ENCODE peak calls at places on chromosomes 11 and 22, in eight cellular contexts. One of them, this sample, is unnamed.

GRCh38 chr11:63614136-63614664 is at the start of gene PLAAT3:
- DNase-seq in NCI-H1048: no peak
- DNase-seq in activated effector memory CD4-positive, alpha-beta T cell treated with Interleukin-2 at 50 U/mL for 16 hours: peak; percentile 14
- DNase-seq in naive thymus-derived CD4-positive, alpha-beta T cell: peak; percentile 13
- DNase-seq in effector memory CD4-positive, alpha-beta T cell: peak; percentile 17
- DNase-seq in epithelial cell of prostate: no peak
- DNase-seq in hippocampal formation: peak; percentile 64
- DNase-seq in NCI-H1092: peak; percentile 40
- DNase-seq in this sample: peak; percentile 63

GRCh38 chr22:49371325-49372110 is 456.2 kb downstream of the BRD1 start:
- DNase-seq in NCI-H1092: no peak
- DNase-seq in epithelial cell of prostate: no peak
- DNase-seq in hippocampal formation: no peak
- DNase-seq in activated effector memory CD4-positive, alpha-beta T cell treated with Interleukin-2 at 50 U/mL for 16 hours: no peak
- DNase-seq in NCI-H1048: no peak
- DNase-seq in effector memory CD4-positive, alpha-beta T cell: no peak
- DNase-seq in naive thymus-derived CD4-positive, alpha-beta T cell: no peak
- DNase-seq in this sample: no peak

GRCh38 chr11:76576166-76576565 is 94.4 kb downstream of the LRRC32 start:
- DNase-seq in hippocampal formation: no peak
- DNase-seq in effector memory CD4-positive, alpha-beta T cell: no peak
- DNase-seq in activated effector memory CD4-positive, alpha-beta T cell treated with Interleukin-2 at 50 U/mL for 16 hours: no peak
- DNase-seq in naive thymus-derived CD4-positive, alpha-beta T cell: no peak
- DNase-seq in NCI-H1048: no peak
- DNase-seq in epithelial cell of prostate: no peak
- DNase-seq in NCI-H1092: no peak
- DNase-seq in this sample: no peak

GRCh38 chr11:121829159-121829643 is 286.8 kb downstream of the BLID start:
- DNase-seq in naive thymus-derived CD4-positive, alpha-beta T cell: no peak
- DNase-seq in NCI-H1092: no peak
- DNase-seq in activated effector memory CD4-positive, alpha-beta T cell treated with Interleukin-2 at 50 U/mL for 16 hours: no peak
- DNase-seq in epithelial cell of prostate: no peak
- DNase-seq in NCI-H1048: no peak
- DNase-seq in hippocampal formation: no peak
- DNase-seq in effector memory CD4-positive, alpha-beta T cell: no peak
- DNase-seq in this sample: no peak

GRCh38 chr11:60924110-60924905 is at the start of gene TMEM132A:
- DNase-seq in activated effector memory CD4-positive, alpha-beta T cell treated with Interleukin-2 at 50 U/mL for 16 hours: no peak
- DNase-seq in NCI-H1092: peak; percentile 61
- DNase-seq in hippocampal formation: peak; percentile 74
- DNase-seq in naive thymus-derived CD4-positive, alpha-beta T cell: peak; percentile 24
- DNase-seq in epithelial cell of prostate: no peak
- DNase-seq in NCI-H1048: peak; percentile 39
- DNase-seq in effector memory CD4-positive, alpha-beta T cell: no peak
- DNase-seq in this sample: peak; percentile 65

GRCh38 chr22:20111689-20112622 is 3.9 kb upstream of the RANBP1 start:
- DNase-seq in effector memory CD4-positive, alpha-beta T cell: no peak
- DNase-seq in NCI-H1092: no peak
- DNase-seq in hippocampal formation: no peak
- DNase-seq in naive thymus-derived CD4-positive, alpha-beta T cell: no peak
- DNase-seq in activated effector memory CD4-positive, alpha-beta T cell treated with Interleukin-2 at 50 U/mL for 16 hours: no peak
- DNase-seq in NCI-H1048: no peak
- DNase-seq in epithelial cell of prostate: no peak
- DNase-seq in this sample: no peak

GRCh38 chr11:128471138-128471661 is 116.2 kb downstream of the ETS1 start:
- DNase-seq in NCI-H1048: no peak
- DNase-seq in naive thymus-derived CD4-positive, alpha-beta T cell: no peak
- DNase-seq in activated effector memory CD4-positive, alpha-beta T cell treated with Interleukin-2 at 50 U/mL for 16 hours: no peak
- DNase-seq in effector memory CD4-positive, alpha-beta T cell: no peak
- DNase-seq in epithelial cell of prostate: no peak
- DNase-seq in hippocampal formation: no peak
- DNase-seq in NCI-H1092: no peak
- DNase-seq in this sample: no peak

GRCh38 chr11:877565-877964 is 33.0 kb downstream of the CHID1 start:
- DNase-seq in NCI-H1092: no peak
- DNase-seq in effector memory CD4-positive, alpha-beta T cell: no peak
- DNase-seq in NCI-H1048: no peak
- DNase-seq in epithelial cell of prostate: no peak
- DNase-seq in hippocampal formation: no peak
- DNase-seq in naive thymus-derived CD4-positive, alpha-beta T cell: no peak
- DNase-seq in activated effector memory CD4-positive, alpha-beta T cell treated with Interleukin-2 at 50 U/mL for 16 hours: no peak
- DNase-seq in this sample: no peak

GRCh38 chr11:115349427-115349826 is 154.8 kb downstream of the CADM1 start:
- DNase-seq in hippocampal formation: no peak
- DNase-seq in epithelial cell of prostate: no peak
- DNase-seq in NCI-H1048: no peak
- DNase-seq in activated effector memory CD4-positive, alpha-beta T cell treated with Interleukin-2 at 50 U/mL for 16 hours: no peak
- DNase-seq in NCI-H1092: no peak
- DNase-seq in effector memory CD4-positive, alpha-beta T cell: no peak
- DNase-seq in naive thymus-derived CD4-positive, alpha-beta T cell: no peak
- DNase-seq in this sample: no peak

GRCh38 chr11:113263458-113264095 is 50.8 kb upstream of the TTC12 start:
- DNase-seq in effector memory CD4-positive, alpha-beta T cell: no peak
- DNase-seq in activated effector memory CD4-positive, alpha-beta T cell treated with Interleukin-2 at 50 U/mL for 16 hours: no peak
- DNase-seq in hippocampal formation: no peak
- DNase-seq in NCI-H1048: no peak
- DNase-seq in NCI-H1092: no peak
- DNase-seq in naive thymus-derived CD4-positive, alpha-beta T cell: no peak
- DNase-seq in epithelial cell of prostate: no peak
- DNase-seq in this sample: no peak

GRCh38 chr22:30261134-30261533 is 5.5 kb downstream of the OSM start:
- DNase-seq in epithelial cell of prostate: no peak
- DNase-seq in NCI-H1092: no peak
- DNase-seq in effector memory CD4-positive, alpha-beta T cell: no peak
- DNase-seq in hippocampal formation: no peak
- DNase-seq in naive thymus-derived CD4-positive, alpha-beta T cell: no peak
- DNase-seq in activated effector memory CD4-positive, alpha-beta T cell treated with Interleukin-2 at 50 U/mL for 16 hours: no peak
- DNase-seq in NCI-H1048: no peak
- DNase-seq in this sample: no peak

GRCh38 chr22:46549971-46550641 is 12.7 kb upstream of the CELSR1 start:
- DNase-seq in NCI-H1092: no peak
- DNase-seq in naive thymus-derived CD4-positive, alpha-beta T cell: no peak
- DNase-seq in NCI-H1048: no peak
- DNase-seq in activated effector memory CD4-positive, alpha-beta T cell treated with Interleukin-2 at 50 U/mL for 16 hours: no peak
- DNase-seq in effector memory CD4-positive, alpha-beta T cell: no peak
- DNase-seq in epithelial cell of prostate: no peak
- DNase-seq in hippocampal formation: no peak
- DNase-seq in this sample: no peak

GRCh38 chr11:72352859-72353551 is 81.3 kb downstream of the CLPB start:
- DNase-seq in naive thymus-derived CD4-positive, alpha-beta T cell: no peak
- DNase-seq in activated effector memory CD4-positive, alpha-beta T cell treated with Interleukin-2 at 50 U/mL for 16 hours: no peak
- DNase-seq in NCI-H1092: no peak
- DNase-seq in epithelial cell of prostate: no peak
- DNase-seq in effector memory CD4-positive, alpha-beta T cell: no peak
- DNase-seq in hippocampal formation: no peak
- DNase-seq in NCI-H1048: no peak
- DNase-seq in this sample: peak; percentile 27

GRCh38 chr22:44848296-44848741 is 95.9 kb downstream of the ARHGAP8 start:
- DNase-seq in activated effector memory CD4-positive, alpha-beta T cell treated with Interleukin-2 at 50 U/mL for 16 hours: no peak
- DNase-seq in epithelial cell of prostate: no peak
- DNase-seq in NCI-H1092: no peak
- DNase-seq in effector memory CD4-positive, alpha-beta T cell: no peak
- DNase-seq in naive thymus-derived CD4-positive, alpha-beta T cell: no peak
- DNase-seq in hippocampal formation: no peak
- DNase-seq in NCI-H1048: no peak
- DNase-seq in this sample: no peak

GRCh38 chr11:121035169-121035755 is 11.4 kb downstream of the TBCEL start:
- DNase-seq in epithelial cell of prostate: no peak
- DNase-seq in hippocampal formation: no peak
- DNase-seq in NCI-H1048: no peak
- DNase-seq in NCI-H1092: no peak
- DNase-seq in effector memory CD4-positive, alpha-beta T cell: no peak
- DNase-seq in activated effector memory CD4-positive, alpha-beta T cell treated with Interleukin-2 at 50 U/mL for 16 hours: no peak
- DNase-seq in naive thymus-derived CD4-positive, alpha-beta T cell: no peak
- DNase-seq in this sample: no peak

GRCh38 chr11:95795627-95796308 is 5.5 kb downstream of the CEP57 start:
- DNase-seq in naive thymus-derived CD4-positive, alpha-beta T cell: no peak
- DNase-seq in epithelial cell of prostate: no peak
- DNase-seq in NCI-H1048: no peak
- DNase-seq in effector memory CD4-positive, alpha-beta T cell: no peak
- DNase-seq in NCI-H1092: no peak
- DNase-seq in hippocampal formation: no peak
- DNase-seq in activated effector memory CD4-positive, alpha-beta T cell treated with Interleukin-2 at 50 U/mL for 16 hours: no peak
- DNase-seq in this sample: no peak

GRCh38 chr11:86360775-86361395 is 13.8 kb upstream of the CCDC81 start:
- DNase-seq in NCI-H1092: no peak
- DNase-seq in naive thymus-derived CD4-positive, alpha-beta T cell: no peak
- DNase-seq in effector memory CD4-positive, alpha-beta T cell: no peak
- DNase-seq in hippocampal formation: peak; percentile 34
- DNase-seq in epithelial cell of prostate: no peak
- DNase-seq in activated effector memory CD4-positive, alpha-beta T cell treated with Interleukin-2 at 50 U/mL for 16 hours: no peak
- DNase-seq in NCI-H1048: no peak
- DNase-seq in this sample: no peak

GRCh38 chr11:26851696-26852095 is 129.8 kb upstream of the SLC5A12 start:
- DNase-seq in naive thymus-derived CD4-positive, alpha-beta T cell: no peak
- DNase-seq in NCI-H1092: no peak
- DNase-seq in effector memory CD4-positive, alpha-beta T cell: no peak
- DNase-seq in NCI-H1048: no peak
- DNase-seq in hippocampal formation: no peak
- DNase-seq in epithelial cell of prostate: no peak
- DNase-seq in activated effector memory CD4-positive, alpha-beta T cell treated with Interleukin-2 at 50 U/mL for 16 hours: no peak
- DNase-seq in this sample: no peak

GRCh38 chr11:73047773-73048371 is 94.2 kb downstream of the FCHSD2 start:
- DNase-seq in hippocampal formation: no peak
- DNase-seq in NCI-H1048: no peak
- DNase-seq in activated effector memory CD4-positive, alpha-beta T cell treated with Interleukin-2 at 50 U/mL for 16 hours: no peak
- DNase-seq in effector memory CD4-positive, alpha-beta T cell: no peak
- DNase-seq in naive thymus-derived CD4-positive, alpha-beta T cell: no peak
- DNase-seq in epithelial cell of prostate: no peak
- DNase-seq in NCI-H1092: no peak
- DNase-seq in this sample: no peak

GRCh38 chr11:128515086-128515485 is 72.3 kb downstream of the ETS1 start:
- DNase-seq in activated effector memory CD4-positive, alpha-beta T cell treated with Interleukin-2 at 50 U/mL for 16 hours: no peak
- DNase-seq in hippocampal formation: no peak
- DNase-seq in epithelial cell of prostate: no peak
- DNase-seq in NCI-H1048: no peak
- DNase-seq in NCI-H1092: no peak
- DNase-seq in effector memory CD4-positive, alpha-beta T cell: no peak
- DNase-seq in naive thymus-derived CD4-positive, alpha-beta T cell: peak; percentile 32
- DNase-seq in this sample: no peak

GRCh38 chr22:27504360-27504759 is 297.2 kb downstream of the MN1 start:
- DNase-seq in activated effector memory CD4-positive, alpha-beta T cell treated with Interleukin-2 at 50 U/mL for 16 hours: no peak
- DNase-seq in NCI-H1092: no peak
- DNase-seq in hippocampal formation: no peak
- DNase-seq in naive thymus-derived CD4-positive, alpha-beta T cell: no peak
- DNase-seq in epithelial cell of prostate: no peak
- DNase-seq in effector memory CD4-positive, alpha-beta T cell: no peak
- DNase-seq in NCI-H1048: no peak
- DNase-seq in this sample: no peak

This sample was measured in uterus.